ENCODE peak calls at places on chromosome 7, in six cellular contexts. One of them, this sample, is unnamed.

GRCh38 chr7:158025651-158026600 is 561.7 kb downstream of the PTPRN2 start:
- DNase-seq in endothelial cell of umbilical vein: no peak
- DNase-seq in cardiac muscle cell: no peak
- DNase-seq in MG63: no peak
- DNase-seq in CD8-positive, alpha-beta T cell: no peak
- DNase-seq in trophoblast cell: no peak
- DNase-seq in this sample: peak; percentile 24

GRCh38 chr7:16668049-16668858 is 22.3 kb downstream of the BZW2 start:
- DNase-seq in endothelial cell of umbilical vein: no peak
- DNase-seq in cardiac muscle cell: peak; percentile 99
- DNase-seq in MG63: peak; percentile 90
- DNase-seq in CD8-positive, alpha-beta T cell: no peak
- DNase-seq in trophoblast cell: peak; percentile 100
- DNase-seq in this sample: peak; percentile 69

GRCh38 chr7:27221201-27221797 is 21.3 kb upstream of the EVX1 start:
- DNase-seq in endothelial cell of umbilical vein: no peak
- DNase-seq in cardiac muscle cell: no peak
- DNase-seq in MG63: no peak
- DNase-seq in CD8-positive, alpha-beta T cell: no peak
- DNase-seq in trophoblast cell: no peak
- DNase-seq in this sample: no peak

GRCh38 chr7:1354661-1355567 is 104.4 kb downstream of the MICALL2 start:
- DNase-seq in endothelial cell of umbilical vein: no peak
- DNase-seq in cardiac muscle cell: no peak
- DNase-seq in MG63: no peak
- DNase-seq in CD8-positive, alpha-beta T cell: no peak
- DNase-seq in trophoblast cell: no peak
- DNase-seq in this sample: no peak

GRCh38 chr7:12212051-12212485 is 974 bp downstream of the TMEM106B start:
- DNase-seq in endothelial cell of umbilical vein: no peak
- DNase-seq in cardiac muscle cell: peak; percentile 10
- DNase-seq in MG63: no peak
- DNase-seq in CD8-positive, alpha-beta T cell: no peak
- DNase-seq in trophoblast cell: no peak
- DNase-seq in this sample: no peak

GRCh38 chr7:45088821-45089313 is at the start of gene NACAD:
- DNase-seq in endothelial cell of umbilical vein: peak; percentile 44
- DNase-seq in cardiac muscle cell: peak; percentile 25
- DNase-seq in MG63: no peak
- DNase-seq in CD8-positive, alpha-beta T cell: peak; percentile 42
- DNase-seq in trophoblast cell: no peak
- DNase-seq in this sample: peak; percentile 62

GRCh38 chr7:2495402-2496309 is 19.5 kb upstream of the GRIFIN start:
- DNase-seq in endothelial cell of umbilical vein: no peak
- DNase-seq in cardiac muscle cell: no peak
- DNase-seq in MG63: no peak
- DNase-seq in CD8-positive, alpha-beta T cell: no peak
- DNase-seq in trophoblast cell: no peak
- DNase-seq in this sample: no peak

GRCh38 chr7:71885487-71885886 is 526.7 kb downstream of the CALN1 start:
- DNase-seq in endothelial cell of umbilical vein: no peak
- DNase-seq in cardiac muscle cell: no peak
- DNase-seq in MG63: no peak
- DNase-seq in CD8-positive, alpha-beta T cell: no peak
- DNase-seq in trophoblast cell: no peak
- DNase-seq in this sample: no peak

GRCh38 chr7:151123485-151124204 is 37.4 kb downstream of the AGAP3 start:
- DNase-seq in endothelial cell of umbilical vein: peak; percentile 74
- DNase-seq in cardiac muscle cell: peak; percentile 85
- DNase-seq in MG63: peak; percentile 59
- DNase-seq in CD8-positive, alpha-beta T cell: peak; percentile 79
- DNase-seq in trophoblast cell: peak; percentile 94
- DNase-seq in this sample: peak; percentile 68
- H3K36me3 ChIP-seq in endothelial cell of umbilical vein: peaks cover 58% of the 10 kb centered on the region
- H3K36me3 ChIP-seq in cardiac muscle cell: peaks cover 18% of the 10 kb centered on the region
- H3K36me3 ChIP-seq in MG63: peaks cover 13% of the 10 kb centered on the region
- H3K36me3 ChIP-seq in CD8-positive, alpha-beta T cell: no peaks in the 10 kb centered on the region
- H3K36me3 ChIP-seq in trophoblast cell: peaks cover 87% of the 10 kb centered on the region
- H3K36me3 ChIP-seq in this sample: peaks cover 50% of the 10 kb centered on the region

GRCh38 chr7:151945224-151945623 is 11.0 kb upstream of the GALNTL5 start:
- DNase-seq in endothelial cell of umbilical vein: no peak
- DNase-seq in cardiac muscle cell: no peak
- DNase-seq in MG63: no peak
- DNase-seq in CD8-positive, alpha-beta T cell: no peak
- DNase-seq in trophoblast cell: no peak
- DNase-seq in this sample: no peak

GRCh38 chr7:151948039-151948438 is 8.2 kb upstream of the GALNTL5 start:
- DNase-seq in endothelial cell of umbilical vein: no peak
- DNase-seq in cardiac muscle cell: no peak
- DNase-seq in MG63: no peak
- DNase-seq in CD8-positive, alpha-beta T cell: no peak
- DNase-seq in trophoblast cell: no peak
- DNase-seq in this sample: no peak

GRCh38 chr7:151941009-151941408 is 15.2 kb upstream of the GALNTL5 start:
- DNase-seq in endothelial cell of umbilical vein: no peak
- DNase-seq in cardiac muscle cell: no peak
- DNase-seq in MG63: no peak
- DNase-seq in CD8-positive, alpha-beta T cell: no peak
- DNase-seq in trophoblast cell: no peak
- DNase-seq in this sample: no peak

GRCh38 chr7:151951672-151952338 is 4.4 kb upstream of the GALNTL5 start:
- DNase-seq in endothelial cell of umbilical vein: no peak
- DNase-seq in cardiac muscle cell: no peak
- DNase-seq in MG63: no peak
- DNase-seq in CD8-positive, alpha-beta T cell: no peak
- DNase-seq in trophoblast cell: no peak
- DNase-seq in this sample: no peak

DNA sequence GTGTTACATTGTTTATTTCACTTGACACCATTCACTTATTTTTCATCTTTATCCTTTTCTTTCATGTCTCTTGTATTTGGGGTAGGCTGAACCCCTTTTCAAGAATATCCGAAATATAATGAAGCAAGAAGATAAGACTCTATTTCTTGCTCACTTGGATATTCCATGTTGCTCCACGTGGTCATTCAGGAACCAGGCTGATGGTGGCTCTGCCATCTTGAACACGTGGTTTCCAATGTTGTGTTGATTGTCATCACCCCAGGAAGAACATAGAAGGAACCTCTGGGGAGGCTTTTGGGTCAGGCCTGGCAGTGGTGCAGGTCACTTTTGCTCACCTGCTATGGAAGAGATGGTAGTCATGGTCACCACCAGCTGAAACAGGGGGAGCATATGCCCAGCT is 9.3 kb upstream of the GALNTL5 start:
- DNase-seq in endothelial cell of umbilical vein: no peak
- DNase-seq in cardiac muscle cell: no peak
- DNase-seq in MG63: no peak
- DNase-seq in CD8-positive, alpha-beta T cell: no peak
- DNase-seq in trophoblast cell: no peak
- DNase-seq in this sample: no peak
- H3K27me3 ChIP-seq in endothelial cell of umbilical vein: no peaks in the 10 kb centered on the region
- H3K27me3 ChIP-seq in cardiac muscle cell: no peaks in the 10 kb centered on the region
- H3K27me3 ChIP-seq in MG63: no peaks in the 10 kb centered on the region
- H3K27me3 ChIP-seq in CD8-positive, alpha-beta T cell: no peaks in the 10 kb centered on the region
- H3K27me3 ChIP-seq in trophoblast cell: no peaks in the 10 kb centered on the region
- H3K27me3 ChIP-seq in this sample: peaks cover 2% of the 10 kb centered on the region

GRCh38 chr7:19119901-19120486 is 2.6 kb upstream of the TWIST1 start:
- DNase-seq in endothelial cell of umbilical vein: no peak
- DNase-seq in cardiac muscle cell: no peak
- DNase-seq in MG63: no peak
- DNase-seq in CD8-positive, alpha-beta T cell: no peak
- DNase-seq in trophoblast cell: no peak
- DNase-seq in this sample: no peak

GRCh38 chr7:19117081-19117869 is at the start of gene TWIST1:
- DNase-seq in endothelial cell of umbilical vein: no peak
- DNase-seq in cardiac muscle cell: peak; percentile 97
- DNase-seq in MG63: peak; percentile 57
- DNase-seq in CD8-positive, alpha-beta T cell: no peak
- DNase-seq in trophoblast cell: peak; percentile 25
- DNase-seq in this sample: peak; percentile 97

GRCh38 chr7:19117870-19118608 is 603 bp upstream of the TWIST1 start:
- DNase-seq in endothelial cell of umbilical vein: no peak
- DNase-seq in cardiac muscle cell: peak; percentile 57
- DNase-seq in MG63: no peak
- DNase-seq in CD8-positive, alpha-beta T cell: no peak
- DNase-seq in trophoblast cell: no peak
- DNase-seq in this sample: no peak

GRCh38 chr7:19119372-19119771 is 1.9 kb upstream of the TWIST1 start:
- DNase-seq in endothelial cell of umbilical vein: no peak
- DNase-seq in cardiac muscle cell: no peak
- DNase-seq in MG63: no peak
- DNase-seq in CD8-positive, alpha-beta T cell: no peak
- DNase-seq in trophoblast cell: no peak
- DNase-seq in this sample: no peak

DNA sequence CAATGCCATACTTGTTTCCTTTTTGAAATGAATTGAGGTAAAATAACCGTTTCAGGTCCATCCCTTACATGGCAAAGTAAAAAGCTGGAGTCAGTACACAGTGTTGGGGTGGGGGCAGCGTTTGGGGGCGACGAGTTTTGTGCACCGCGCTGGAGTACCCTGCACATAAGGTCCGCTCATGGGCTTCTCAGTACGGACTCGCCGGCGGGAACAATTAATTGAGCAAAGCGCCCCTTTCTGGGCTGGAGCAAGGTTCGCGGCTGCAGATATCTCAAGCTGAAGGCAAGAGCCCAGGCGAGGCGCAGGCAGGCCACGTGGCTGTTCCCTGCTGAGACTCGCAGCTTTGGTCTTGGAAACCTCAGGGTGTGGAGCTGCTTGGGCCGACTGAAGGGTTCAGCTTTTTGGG is 1.5 kb upstream of the TWIST1 start:
- DNase-seq in endothelial cell of umbilical vein: no peak
- DNase-seq in cardiac muscle cell: peak; percentile 30
- DNase-seq in MG63: no peak
- DNase-seq in CD8-positive, alpha-beta T cell: no peak
- DNase-seq in trophoblast cell: no peak
- DNase-seq in this sample: no peak
- H3K4me3 ChIP-seq in endothelial cell of umbilical vein: no peak overlapping the region
- H3K4me3 ChIP-seq in cardiac muscle cell: peak overlapping the region; percentile 85
- H3K4me3 ChIP-seq in MG63: no peak overlapping the region
- H3K4me3 ChIP-seq in CD8-positive, alpha-beta T cell: no peak overlapping the region
- H3K4me3 ChIP-seq in trophoblast cell: no peak overlapping the region
- H3K4me3 ChIP-seq in this sample: no peak overlapping the region

GRCh38 chr7:128841961-128842673 is 11.9 kb downstream of the FLNC start:
- DNase-seq in endothelial cell of umbilical vein: peak; percentile 41
- DNase-seq in cardiac muscle cell: peak; percentile 40
- DNase-seq in MG63: no peak
- DNase-seq in CD8-positive, alpha-beta T cell: peak; percentile 53
- DNase-seq in trophoblast cell: peak; percentile 60
- DNase-seq in this sample: peak; percentile 31

GRCh38 chr7:128838981-128839731 is 8.9 kb downstream of the FLNC start:
- DNase-seq in endothelial cell of umbilical vein: no peak
- DNase-seq in cardiac muscle cell: no peak
- DNase-seq in MG63: no peak
- DNase-seq in CD8-positive, alpha-beta T cell: no peak
- DNase-seq in trophoblast cell: no peak
- DNase-seq in this sample: no peak

GRCh38 chr7:128841171-128841690 is 11.0 kb downstream of the FLNC start:
- DNase-seq in endothelial cell of umbilical vein: no peak
- DNase-seq in cardiac muscle cell: no peak
- DNase-seq in MG63: no peak
- DNase-seq in CD8-positive, alpha-beta T cell: no peak
- DNase-seq in trophoblast cell: peak; percentile 21
- DNase-seq in this sample: peak; percentile 39

GRCh38 chr7:128839751-128840177 is 9.6 kb downstream of the FLNC start:
- DNase-seq in endothelial cell of umbilical vein: no peak
- DNase-seq in cardiac muscle cell: no peak
- DNase-seq in MG63: no peak
- DNase-seq in CD8-positive, alpha-beta T cell: no peak
- DNase-seq in trophoblast cell: no peak
- DNase-seq in this sample: no peak

GRCh38 chr7:128840326-128841170 is 10.3 kb downstream of the FLNC start:
- DNase-seq in endothelial cell of umbilical vein: no peak
- DNase-seq in cardiac muscle cell: no peak
- DNase-seq in MG63: no peak
- DNase-seq in CD8-positive, alpha-beta T cell: no peak
- DNase-seq in trophoblast cell: no peak
- DNase-seq in this sample: no peak
- H3K36me3 ChIP-seq in endothelial cell of umbilical vein: peaks cover 79% of the 10 kb centered on the region
- H3K36me3 ChIP-seq in cardiac muscle cell: peaks cover 98% of the 10 kb centered on the region
- H3K36me3 ChIP-seq in MG63: peaks cover 53% of the 10 kb centered on the region
- H3K36me3 ChIP-seq in CD8-positive, alpha-beta T cell: no peaks in the 10 kb centered on the region
- H3K36me3 ChIP-seq in trophoblast cell: peaks cover 98% of the 10 kb centered on the region
- H3K36me3 ChIP-seq in this sample: peaks cover 96% of the 10 kb centered on the region

This sample was measured in SJSA1.